ENCODE peak calls at places on chromosomes 13 and 19, in seven cellular contexts. One of them, this sample, is unnamed.
A peak's percentile ranks its signal among the peaks of the same experiment; 100 is the strongest.

GRCh38 chr13:21579754-21580316 is 24.1 kb downstream of the MICU2 start:
- DNase-seq in activated CD8-positive, alpha-beta T cell treated with anti-CD3 and anti-CD28 coated beads for 36 hours: no peak
- DNase-seq in ELR: peak; percentile 49
- DNase-seq in left colon: no peak
- DNase-seq in activated CD4-positive, alpha-beta T cell treated with anti-CD3 and anti-CD28 coated beads, Interleukin-2, amount 50 U/mL, for 24 hours: no peak
- DNase-seq in SIG-M5: no peak
- DNase-seq in OCI-LY7: peak; percentile 41
- DNase-seq in this sample: no peak

GRCh38 chr19:29831041-29831548 is 19.3 kb downstream of the CCNE1 start:
- DNase-seq in activated CD4-positive, alpha-beta T cell treated with anti-CD3 and anti-CD28 coated beads, Interleukin-2, amount 50 U/mL, for 24 hours: no peak
- DNase-seq in SIG-M5: no peak
- DNase-seq in ELR: peak; percentile 70
- DNase-seq in activated CD8-positive, alpha-beta T cell treated with anti-CD3 and anti-CD28 coated beads for 36 hours: peak; percentile 78
- DNase-seq in left colon: no peak
- DNase-seq in OCI-LY7: no peak
- DNase-seq in this sample: no peak

GRCh38 chr13:76871332-76871945 is 14.8 kb downstream of the KCTD12 start:
- DNase-seq in activated CD4-positive, alpha-beta T cell treated with anti-CD3 and anti-CD28 coated beads, Interleukin-2, amount 50 U/mL, for 24 hours: no peak
- DNase-seq in OCI-LY7: no peak
- DNase-seq in activated CD8-positive, alpha-beta T cell treated with anti-CD3 and anti-CD28 coated beads for 36 hours: no peak
- DNase-seq in SIG-M5: no peak
- DNase-seq in left colon: no peak
- DNase-seq in ELR: no peak
- DNase-seq in this sample: no peak

GRCh38 chr13:93172109-93172508 is 54.5 kb upstream of the GPC6 start:
- DNase-seq in activated CD4-positive, alpha-beta T cell treated with anti-CD3 and anti-CD28 coated beads, Interleukin-2, amount 50 U/mL, for 24 hours: no peak
- DNase-seq in OCI-LY7: no peak
- DNase-seq in ELR: peak; percentile 12
- DNase-seq in left colon: no peak
- DNase-seq in activated CD8-positive, alpha-beta T cell treated with anti-CD3 and anti-CD28 coated beads for 36 hours: no peak
- DNase-seq in SIG-M5: no peak
- DNase-seq in this sample: no peak

GRCh38 chr19:47273313-47274070 is 1.2 kb upstream of the INAFM1 start:
- DNase-seq in activated CD4-positive, alpha-beta T cell treated with anti-CD3 and anti-CD28 coated beads, Interleukin-2, amount 50 U/mL, for 24 hours: peak; percentile 76
- DNase-seq in left colon: peak; percentile 96
- DNase-seq in activated CD8-positive, alpha-beta T cell treated with anti-CD3 and anti-CD28 coated beads for 36 hours: peak; percentile 93
- DNase-seq in SIG-M5: no peak
- DNase-seq in OCI-LY7: peak; percentile 92
- DNase-seq in ELR: peak; percentile 92
- DNase-seq in this sample: peak; percentile 87

GRCh38 chr13:38537026-38537425 is 149.9 kb upstream of the FREM2 start:
- DNase-seq in activated CD8-positive, alpha-beta T cell treated with anti-CD3 and anti-CD28 coated beads for 36 hours: no peak
- DNase-seq in OCI-LY7: no peak
- DNase-seq in ELR: no peak
- DNase-seq in SIG-M5: no peak
- DNase-seq in activated CD4-positive, alpha-beta T cell treated with anti-CD3 and anti-CD28 coated beads, Interleukin-2, amount 50 U/mL, for 24 hours: no peak
- DNase-seq in left colon: no peak
- DNase-seq in this sample: no peak

GRCh38 chr19:53868091-53868891 is 608 bp downstream of the MYADM start:
- DNase-seq in left colon: peak; percentile 76
- DNase-seq in activated CD4-positive, alpha-beta T cell treated with anti-CD3 and anti-CD28 coated beads, Interleukin-2, amount 50 U/mL, for 24 hours: no peak
- DNase-seq in SIG-M5: no peak
- DNase-seq in ELR: peak; percentile 80
- DNase-seq in activated CD8-positive, alpha-beta T cell treated with anti-CD3 and anti-CD28 coated beads for 36 hours: peak; percentile 54
- DNase-seq in OCI-LY7: no peak
- DNase-seq in this sample: no peak

GRCh38 chr19:11769995-11770394 is 3.2 kb downstream of the ZNF441 start:
- DNase-seq in activated CD4-positive, alpha-beta T cell treated with anti-CD3 and anti-CD28 coated beads, Interleukin-2, amount 50 U/mL, for 24 hours: no peak
- DNase-seq in OCI-LY7: no peak
- DNase-seq in activated CD8-positive, alpha-beta T cell treated with anti-CD3 and anti-CD28 coated beads for 36 hours: no peak
- DNase-seq in left colon: no peak
- DNase-seq in ELR: no peak
- DNase-seq in SIG-M5: no peak
- DNase-seq in this sample: no peak

GRCh38 chr19:49361438-49362047 is 673 bp downstream of the TEAD2 start:
- DNase-seq in activated CD8-positive, alpha-beta T cell treated with anti-CD3 and anti-CD28 coated beads for 36 hours: peak; percentile 39
- DNase-seq in ELR: peak; percentile 63
- DNase-seq in OCI-LY7: peak; percentile 56
- DNase-seq in activated CD4-positive, alpha-beta T cell treated with anti-CD3 and anti-CD28 coated beads, Interleukin-2, amount 50 U/mL, for 24 hours: no peak
- DNase-seq in SIG-M5: no peak
- DNase-seq in left colon: peak; percentile 77
- DNase-seq in this sample: no peak

GRCh38 chr19:49327878-49328544 is 3.0 kb upstream of the SLC6A16 start:
- DNase-seq in activated CD8-positive, alpha-beta T cell treated with anti-CD3 and anti-CD28 coated beads for 36 hours: peak; percentile 62
- DNase-seq in left colon: no peak
- DNase-seq in OCI-LY7: peak; percentile 87
- DNase-seq in ELR: peak; percentile 49
- DNase-seq in SIG-M5: no peak
- DNase-seq in activated CD4-positive, alpha-beta T cell treated with anti-CD3 and anti-CD28 coated beads, Interleukin-2, amount 50 U/mL, for 24 hours: no peak
- DNase-seq in this sample: no peak

GRCh38 chr13:113209880-113210421 is 538 bp downstream of the CUL4A start:
- DNase-seq in OCI-LY7: peak; percentile 65
- DNase-seq in activated CD4-positive, alpha-beta T cell treated with anti-CD3 and anti-CD28 coated beads, Interleukin-2, amount 50 U/mL, for 24 hours: peak; percentile 56
- DNase-seq in ELR: peak; percentile 72
- DNase-seq in left colon: peak; percentile 71
- DNase-seq in activated CD8-positive, alpha-beta T cell treated with anti-CD3 and anti-CD28 coated beads for 36 hours: peak; percentile 75
- DNase-seq in SIG-M5: peak; percentile 40
- DNase-seq in this sample: no peak

GRCh38 chr19:41860419-41861097 is 503 bp downstream of the RPS19 start:
- DNase-seq in SIG-M5: no peak
- DNase-seq in ELR: no peak
- DNase-seq in OCI-LY7: peak; percentile 46
- DNase-seq in activated CD4-positive, alpha-beta T cell treated with anti-CD3 and anti-CD28 coated beads, Interleukin-2, amount 50 U/mL, for 24 hours: no peak
- DNase-seq in activated CD8-positive, alpha-beta T cell treated with anti-CD3 and anti-CD28 coated beads for 36 hours: no peak
- DNase-seq in left colon: no peak
- DNase-seq in this sample: no peak

GRCh38 chr13:83709751-83710515 is 172.3 kb downstream of the SLITRK1 start:
- DNase-seq in SIG-M5: no peak
- DNase-seq in ELR: peak; percentile 4
- DNase-seq in left colon: no peak
- DNase-seq in activated CD4-positive, alpha-beta T cell treated with anti-CD3 and anti-CD28 coated beads, Interleukin-2, amount 50 U/mL, for 24 hours: no peak
- DNase-seq in OCI-LY7: no peak
- DNase-seq in activated CD8-positive, alpha-beta T cell treated with anti-CD3 and anti-CD28 coated beads for 36 hours: no peak
- DNase-seq in this sample: no peak

GRCh38 chr13:93398167-93398566 is 171.6 kb downstream of the GPC6 start:
- DNase-seq in activated CD4-positive, alpha-beta T cell treated with anti-CD3 and anti-CD28 coated beads, Interleukin-2, amount 50 U/mL, for 24 hours: no peak
- DNase-seq in OCI-LY7: no peak
- DNase-seq in activated CD8-positive, alpha-beta T cell treated with anti-CD3 and anti-CD28 coated beads for 36 hours: no peak
- DNase-seq in ELR: no peak
- DNase-seq in left colon: no peak
- DNase-seq in SIG-M5: no peak
- DNase-seq in this sample: no peak

GRCh38 chr19:13537454-13537853 is 31.2 kb upstream of the CACNA1A start:
- DNase-seq in activated CD8-positive, alpha-beta T cell treated with anti-CD3 and anti-CD28 coated beads for 36 hours: no peak
- DNase-seq in activated CD4-positive, alpha-beta T cell treated with anti-CD3 and anti-CD28 coated beads, Interleukin-2, amount 50 U/mL, for 24 hours: no peak
- DNase-seq in OCI-LY7: no peak
- DNase-seq in left colon: no peak
- DNase-seq in ELR: no peak
- DNase-seq in SIG-M5: no peak
- DNase-seq in this sample: no peak

GRCh38 chr13:43484432-43485225 is 302.1 kb downstream of the ENOX1 start:
- DNase-seq in SIG-M5: no peak
- DNase-seq in activated CD4-positive, alpha-beta T cell treated with anti-CD3 and anti-CD28 coated beads, Interleukin-2, amount 50 U/mL, for 24 hours: no peak
- DNase-seq in OCI-LY7: no peak
- DNase-seq in ELR: no peak
- DNase-seq in left colon: no peak
- DNase-seq in activated CD8-positive, alpha-beta T cell treated with anti-CD3 and anti-CD28 coated beads for 36 hours: no peak
- DNase-seq in this sample: no peak

GRCh38 chr19:37361994-37362393 is 8.9 kb upstream of the ZNF527 start:
- DNase-seq in SIG-M5: no peak
- DNase-seq in activated CD4-positive, alpha-beta T cell treated with anti-CD3 and anti-CD28 coated beads, Interleukin-2, amount 50 U/mL, for 24 hours: no peak
- DNase-seq in left colon: no peak
- DNase-seq in activated CD8-positive, alpha-beta T cell treated with anti-CD3 and anti-CD28 coated beads for 36 hours: no peak
- DNase-seq in OCI-LY7: no peak
- DNase-seq in ELR: peak; percentile 17
- DNase-seq in this sample: no peak

GRCh38 chr19:10352764-10353671 is 13.6 kb upstream of the ICAM3 start:
- DNase-seq in left colon: no peak
- DNase-seq in ELR: no peak
- DNase-seq in OCI-LY7: no peak
- DNase-seq in activated CD8-positive, alpha-beta T cell treated with anti-CD3 and anti-CD28 coated beads for 36 hours: no peak
- DNase-seq in SIG-M5: no peak
- DNase-seq in activated CD4-positive, alpha-beta T cell treated with anti-CD3 and anti-CD28 coated beads, Interleukin-2, amount 50 U/mL, for 24 hours: no peak
- DNase-seq in this sample: no peak

GRCh38 chr19:18999016-18999758 is 34.1 kb downstream of the SUGP2 start:
- DNase-seq in left colon: no peak
- DNase-seq in activated CD4-positive, alpha-beta T cell treated with anti-CD3 and anti-CD28 coated beads, Interleukin-2, amount 50 U/mL, for 24 hours: no peak
- DNase-seq in ELR: peak; percentile 40
- DNase-seq in activated CD8-positive, alpha-beta T cell treated with anti-CD3 and anti-CD28 coated beads for 36 hours: no peak
- DNase-seq in SIG-M5: no peak
- DNase-seq in OCI-LY7: no peak
- DNase-seq in this sample: no peak

GRCh38 chr19:58366576-58367430 is 4.3 kb upstream of the ZNF497 start:
- DNase-seq in activated CD8-positive, alpha-beta T cell treated with anti-CD3 and anti-CD28 coated beads for 36 hours: no peak
- DNase-seq in ELR: no peak
- DNase-seq in activated CD4-positive, alpha-beta T cell treated with anti-CD3 and anti-CD28 coated beads, Interleukin-2, amount 50 U/mL, for 24 hours: no peak
- DNase-seq in left colon: no peak
- DNase-seq in OCI-LY7: no peak
- DNase-seq in SIG-M5: no peak
- DNase-seq in this sample: no peak

GRCh38 chr13:60158321-60158801 is 5.4 kb downstream of the DIAPH3 start:
- DNase-seq in ELR: no peak
- DNase-seq in SIG-M5: no peak
- DNase-seq in left colon: no peak
- DNase-seq in activated CD4-positive, alpha-beta T cell treated with anti-CD3 and anti-CD28 coated beads, Interleukin-2, amount 50 U/mL, for 24 hours: no peak
- DNase-seq in activated CD8-positive, alpha-beta T cell treated with anti-CD3 and anti-CD28 coated beads for 36 hours: no peak
- DNase-seq in OCI-LY7: no peak
- DNase-seq in this sample: no peak

GRCh38 chr13:107203146-107203847 is 635.4 kb upstream of the ARGLU1 start:
- DNase-seq in OCI-LY7: peak; percentile 1
- DNase-seq in activated CD8-positive, alpha-beta T cell treated with anti-CD3 and anti-CD28 coated beads for 36 hours: no peak
- DNase-seq in left colon: no peak
- DNase-seq in SIG-M5: no peak
- DNase-seq in ELR: no peak
- DNase-seq in activated CD4-positive, alpha-beta T cell treated with anti-CD3 and anti-CD28 coated beads, Interleukin-2, amount 50 U/mL, for 24 hours: no peak
- DNase-seq in this sample: no peak

GRCh38 chr13:106922384-106922783 is 354.4 kb upstream of the ARGLU1 start:
- DNase-seq in ELR: no peak
- DNase-seq in left colon: no peak
- DNase-seq in activated CD8-positive, alpha-beta T cell treated with anti-CD3 and anti-CD28 coated beads for 36 hours: no peak
- DNase-seq in activated CD4-positive, alpha-beta T cell treated with anti-CD3 and anti-CD28 coated beads, Interleukin-2, amount 50 U/mL, for 24 hours: no peak
- DNase-seq in OCI-LY7: no peak
- DNase-seq in SIG-M5: no peak
- DNase-seq in this sample: no peak

GRCh38 chr13:110403721-110404120 is 96.6 kb downstream of the COL4A2 start:
- DNase-seq in SIG-M5: no peak
- DNase-seq in activated CD8-positive, alpha-beta T cell treated with anti-CD3 and anti-CD28 coated beads for 36 hours: no peak
- DNase-seq in activated CD4-positive, alpha-beta T cell treated with anti-CD3 and anti-CD28 coated beads, Interleukin-2, amount 50 U/mL, for 24 hours: no peak
- DNase-seq in OCI-LY7: no peak
- DNase-seq in ELR: peak; percentile 71
- DNase-seq in left colon: no peak
- DNase-seq in this sample: no peak

GRCh38 chr19:36972594-36972993 is 56.5 kb downstream of the ZNF568 start:
- DNase-seq in activated CD8-positive, alpha-beta T cell treated with anti-CD3 and anti-CD28 coated beads for 36 hours: no peak
- DNase-seq in left colon: no peak
- DNase-seq in ELR: no peak
- DNase-seq in OCI-LY7: no peak
- DNase-seq in SIG-M5: no peak
- DNase-seq in activated CD4-positive, alpha-beta T cell treated with anti-CD3 and anti-CD28 coated beads, Interleukin-2, amount 50 U/mL, for 24 hours: no peak
- DNase-seq in this sample: no peak

GRCh38 chr19:10749435-10750384 is 31.8 kb downstream of the DNM2 start:
- DNase-seq in OCI-LY7: no peak
- DNase-seq in ELR: no peak
- DNase-seq in left colon: peak; percentile 94
- DNase-seq in activated CD4-positive, alpha-beta T cell treated with anti-CD3 and anti-CD28 coated beads, Interleukin-2, amount 50 U/mL, for 24 hours: no peak
- DNase-seq in SIG-M5: no peak
- DNase-seq in activated CD8-positive, alpha-beta T cell treated with anti-CD3 and anti-CD28 coated beads for 36 hours: no peak
- DNase-seq in this sample: no peak

GRCh38 chr19:47725759-47726401 is 12.7 kb downstream of the EHD2 start:
- DNase-seq in left colon: no peak
- DNase-seq in ELR: no peak
- DNase-seq in OCI-LY7: no peak
- DNase-seq in SIG-M5: no peak
- DNase-seq in activated CD8-positive, alpha-beta T cell treated with anti-CD3 and anti-CD28 coated beads for 36 hours: no peak
- DNase-seq in activated CD4-positive, alpha-beta T cell treated with anti-CD3 and anti-CD28 coated beads, Interleukin-2, amount 50 U/mL, for 24 hours: no peak
- DNase-seq in this sample: no peak

GRCh38 chr19:33809960-33810359 is 13.3 kb downstream of the KCTD15 start:
- DNase-seq in SIG-M5: no peak
- DNase-seq in left colon: no peak
- DNase-seq in activated CD8-positive, alpha-beta T cell treated with anti-CD3 and anti-CD28 coated beads for 36 hours: no peak
- DNase-seq in OCI-LY7: no peak
- DNase-seq in ELR: peak; percentile 60
- DNase-seq in activated CD4-positive, alpha-beta T cell treated with anti-CD3 and anti-CD28 coated beads, Interleukin-2, amount 50 U/mL, for 24 hours: no peak
- DNase-seq in this sample: no peak

GRCh38 chr13:41782086-41782485 is 178.8 kb downstream of the VWA8 start:
- DNase-seq in activated CD8-positive, alpha-beta T cell treated with anti-CD3 and anti-CD28 coated beads for 36 hours: no peak
- DNase-seq in OCI-LY7: no peak
- DNase-seq in ELR: no peak
- DNase-seq in SIG-M5: no peak
- DNase-seq in activated CD4-positive, alpha-beta T cell treated with anti-CD3 and anti-CD28 coated beads, Interleukin-2, amount 50 U/mL, for 24 hours: no peak
- DNase-seq in left colon: no peak
- DNase-seq in this sample: no peak

This sample was measured in C1 segment of cervical spinal cord.